ENCODE peak calls at places on chromosomes 2 and 18, in ten cellular contexts. One of them, this sample, is unnamed.

GRCh38 chr18:31610841-31611240 is 19.2 kb downstream of the TTR start:
- DNase-seq in mammary epithelial cell: no peak
- DNase-seq in activated CD4-positive, alpha-beta T cell treated with anti-CD3 and anti-CD28 coated beads, Interleukin-2, amount 50 U/mL, for 4 hours: no peak
- DNase-seq in upper lobe of right lung: no peak
- DNase-seq in iris pigment epithelial cell: peak; percentile 9
- DNase-seq in RKO: peak; percentile 9
- DNase-seq in brain microvascular endothelial cell: no peak
- DNase-seq in GM23248: peak; percentile 15
- DNase-seq in left colon: peak; percentile 38
- DNase-seq in tibial nerve: no peak
- DNase-seq in this sample: no peak

GRCh38 chr2:34242741-34243123 is 643.6 kb upstream of the FAM98A start:
- DNase-seq in mammary epithelial cell: no peak
- DNase-seq in activated CD4-positive, alpha-beta T cell treated with anti-CD3 and anti-CD28 coated beads, Interleukin-2, amount 50 U/mL, for 4 hours: no peak
- DNase-seq in upper lobe of right lung: no peak
- DNase-seq in iris pigment epithelial cell: no peak
- DNase-seq in RKO: no peak
- DNase-seq in brain microvascular endothelial cell: no peak
- DNase-seq in GM23248: no peak
- DNase-seq in left colon: peak; percentile 36
- DNase-seq in tibial nerve: no peak
- DNase-seq in this sample: no peak

GRCh38 chr2:197710424-197711042 is 5.4 kb downstream of the MARS2 start:
- DNase-seq in mammary epithelial cell: no peak
- DNase-seq in activated CD4-positive, alpha-beta T cell treated with anti-CD3 and anti-CD28 coated beads, Interleukin-2, amount 50 U/mL, for 4 hours: no peak
- DNase-seq in upper lobe of right lung: no peak
- DNase-seq in iris pigment epithelial cell: no peak
- DNase-seq in RKO: no peak
- DNase-seq in brain microvascular endothelial cell: no peak
- DNase-seq in GM23248: no peak
- DNase-seq in left colon: no peak
- DNase-seq in tibial nerve: no peak
- DNase-seq in this sample: no peak

GRCh38 chr2:19299032-19299431 is 59.4 kb downstream of the OSR1 start:
- DNase-seq in mammary epithelial cell: peak; percentile 4
- DNase-seq in activated CD4-positive, alpha-beta T cell treated with anti-CD3 and anti-CD28 coated beads, Interleukin-2, amount 50 U/mL, for 4 hours: no peak
- DNase-seq in upper lobe of right lung: no peak
- DNase-seq in iris pigment epithelial cell: peak; percentile 92
- DNase-seq in RKO: no peak
- DNase-seq in brain microvascular endothelial cell: no peak
- DNase-seq in GM23248: no peak
- DNase-seq in left colon: no peak
- DNase-seq in tibial nerve: no peak
- DNase-seq in this sample: no peak

GRCh38 chr2:190718652-190719526 is 70.0 kb downstream of the NAB1 start:
- DNase-seq in mammary epithelial cell: peak; percentile 94
- DNase-seq in activated CD4-positive, alpha-beta T cell treated with anti-CD3 and anti-CD28 coated beads, Interleukin-2, amount 50 U/mL, for 4 hours: peak; percentile 51
- DNase-seq in upper lobe of right lung: no peak
- DNase-seq in iris pigment epithelial cell: peak; percentile 84
- DNase-seq in RKO: peak; percentile 78
- DNase-seq in brain microvascular endothelial cell: peak; percentile 66
- DNase-seq in GM23248: peak; percentile 75
- DNase-seq in left colon: no peak
- DNase-seq in tibial nerve: no peak
- DNase-seq in this sample: peak; percentile 78

GRCh38 chr2:54015809-54016703 is 45.3 kb upstream of the PSME4 start:
- DNase-seq in mammary epithelial cell: peak; percentile 49
- DNase-seq in activated CD4-positive, alpha-beta T cell treated with anti-CD3 and anti-CD28 coated beads, Interleukin-2, amount 50 U/mL, for 4 hours: no peak
- DNase-seq in upper lobe of right lung: no peak
- DNase-seq in iris pigment epithelial cell: peak; percentile 76
- DNase-seq in RKO: peak; percentile 12
- DNase-seq in brain microvascular endothelial cell: peak; percentile 77
- DNase-seq in GM23248: peak; percentile 93
- DNase-seq in left colon: no peak
- DNase-seq in tibial nerve: no peak
- DNase-seq in this sample: no peak

GRCh38 chr18:31486165-31486564 is 11.8 kb upstream of the DSG2 start:
- DNase-seq in mammary epithelial cell: peak; percentile 83
- DNase-seq in activated CD4-positive, alpha-beta T cell treated with anti-CD3 and anti-CD28 coated beads, Interleukin-2, amount 50 U/mL, for 4 hours: no peak
- DNase-seq in upper lobe of right lung: no peak
- DNase-seq in iris pigment epithelial cell: no peak
- DNase-seq in RKO: no peak
- DNase-seq in brain microvascular endothelial cell: no peak
- DNase-seq in GM23248: no peak
- DNase-seq in left colon: no peak
- DNase-seq in tibial nerve: no peak
- DNase-seq in this sample: no peak

GRCh38 chr18:12308386-12309100 is 502 bp downstream of the TUBB6 start:
- DNase-seq in mammary epithelial cell: peak; percentile 79
- DNase-seq in activated CD4-positive, alpha-beta T cell treated with anti-CD3 and anti-CD28 coated beads, Interleukin-2, amount 50 U/mL, for 4 hours: no peak
- DNase-seq in upper lobe of right lung: peak; percentile 91
- DNase-seq in iris pigment epithelial cell: peak; percentile 91
- DNase-seq in RKO: peak; percentile 80
- DNase-seq in brain microvascular endothelial cell: peak; percentile 70
- DNase-seq in GM23248: peak; percentile 99
- DNase-seq in left colon: peak; percentile 72
- DNase-seq in tibial nerve: peak; percentile 69
- DNase-seq in this sample: peak; percentile 64

GRCh38 chr2:8605350-8606065 is 76.3 kb upstream of the ID2 start:
- DNase-seq in mammary epithelial cell: no peak
- DNase-seq in activated CD4-positive, alpha-beta T cell treated with anti-CD3 and anti-CD28 coated beads, Interleukin-2, amount 50 U/mL, for 4 hours: no peak
- DNase-seq in upper lobe of right lung: peak; percentile 10
- DNase-seq in iris pigment epithelial cell: peak; percentile 32
- DNase-seq in RKO: peak; percentile 25
- DNase-seq in brain microvascular endothelial cell: peak; percentile 63
- DNase-seq in GM23248: peak; percentile 72
- DNase-seq in left colon: no peak
- DNase-seq in tibial nerve: no peak
- DNase-seq in this sample: no peak

GRCh38 chr18:13500891-13501887 is 225.2 kb downstream of the FAM210A start:
- DNase-seq in mammary epithelial cell: peak; percentile 52
- DNase-seq in activated CD4-positive, alpha-beta T cell treated with anti-CD3 and anti-CD28 coated beads, Interleukin-2, amount 50 U/mL, for 4 hours: no peak
- DNase-seq in upper lobe of right lung: no peak
- DNase-seq in iris pigment epithelial cell: peak; percentile 85
- DNase-seq in RKO: no peak
- DNase-seq in brain microvascular endothelial cell: peak; percentile 33
- DNase-seq in GM23248: peak; percentile 76
- DNase-seq in left colon: peak; percentile 16
- DNase-seq in tibial nerve: peak; percentile 31
- DNase-seq in this sample: no peak

GRCh38 chr2:20223345-20224190 is 1.4 kb downstream of the SDC1 start:
- DNase-seq in mammary epithelial cell: no peak
- DNase-seq in activated CD4-positive, alpha-beta T cell treated with anti-CD3 and anti-CD28 coated beads, Interleukin-2, amount 50 U/mL, for 4 hours: no peak
- DNase-seq in upper lobe of right lung: peak; percentile 76
- DNase-seq in iris pigment epithelial cell: peak; percentile 58
- DNase-seq in RKO: peak; percentile 80
- DNase-seq in brain microvascular endothelial cell: no peak
- DNase-seq in GM23248: peak; percentile 79
- DNase-seq in left colon: peak; percentile 52
- DNase-seq in tibial nerve: no peak
- DNase-seq in this sample: peak; percentile 11

GRCh38 chr2:169727065-169727464 is 6.6 kb upstream of the KLHL23 start:
- DNase-seq in mammary epithelial cell: no peak
- DNase-seq in activated CD4-positive, alpha-beta T cell treated with anti-CD3 and anti-CD28 coated beads, Interleukin-2, amount 50 U/mL, for 4 hours: no peak
- DNase-seq in upper lobe of right lung: no peak
- DNase-seq in iris pigment epithelial cell: no peak
- DNase-seq in RKO: no peak
- DNase-seq in brain microvascular endothelial cell: no peak
- DNase-seq in GM23248: no peak
- DNase-seq in left colon: no peak
- DNase-seq in tibial nerve: no peak
- DNase-seq in this sample: no peak

GRCh38 chr2:202185816-202186221 is 52.6 kb downstream of the SUMO1 start:
- DNase-seq in mammary epithelial cell: peak; percentile 46
- DNase-seq in activated CD4-positive, alpha-beta T cell treated with anti-CD3 and anti-CD28 coated beads, Interleukin-2, amount 50 U/mL, for 4 hours: no peak
- DNase-seq in upper lobe of right lung: no peak
- DNase-seq in iris pigment epithelial cell: peak; percentile 63
- DNase-seq in RKO: no peak
- DNase-seq in brain microvascular endothelial cell: peak; percentile 33
- DNase-seq in GM23248: peak; percentile 54
- DNase-seq in left colon: no peak
- DNase-seq in tibial nerve: no peak
- DNase-seq in this sample: no peak

GRCh38 chr2:200592414-200593075 is 6.7 kb downstream of the AOX1 start:
- DNase-seq in mammary epithelial cell: no peak
- DNase-seq in activated CD4-positive, alpha-beta T cell treated with anti-CD3 and anti-CD28 coated beads, Interleukin-2, amount 50 U/mL, for 4 hours: no peak
- DNase-seq in upper lobe of right lung: no peak
- DNase-seq in iris pigment epithelial cell: peak; percentile 70
- DNase-seq in RKO: peak; percentile 27
- DNase-seq in brain microvascular endothelial cell: peak; percentile 37
- DNase-seq in GM23248: peak; percentile 38
- DNase-seq in left colon: no peak
- DNase-seq in tibial nerve: no peak
- DNase-seq in this sample: no peak

GRCh38 chr2:20514596-20515269 is 67.9 kb downstream of the RHOB start:
- DNase-seq in mammary epithelial cell: peak; percentile 95
- DNase-seq in activated CD4-positive, alpha-beta T cell treated with anti-CD3 and anti-CD28 coated beads, Interleukin-2, amount 50 U/mL, for 4 hours: no peak
- DNase-seq in upper lobe of right lung: no peak
- DNase-seq in iris pigment epithelial cell: peak; percentile 99
- DNase-seq in RKO: peak; percentile 91
- DNase-seq in brain microvascular endothelial cell: peak; percentile 98
- DNase-seq in GM23248: peak; percentile 98
- DNase-seq in left colon: no peak
- DNase-seq in tibial nerve: no peak
- DNase-seq in this sample: no peak

GRCh38 chr2:226903179-226903578 is 67.3 kb downstream of the RHBDD1 start:
- DNase-seq in mammary epithelial cell: peak; percentile 75
- DNase-seq in activated CD4-positive, alpha-beta T cell treated with anti-CD3 and anti-CD28 coated beads, Interleukin-2, amount 50 U/mL, for 4 hours: no peak
- DNase-seq in upper lobe of right lung: no peak
- DNase-seq in iris pigment epithelial cell: peak; percentile 96
- DNase-seq in RKO: peak; percentile 78
- DNase-seq in brain microvascular endothelial cell: peak; percentile 88
- DNase-seq in GM23248: peak; percentile 94
- DNase-seq in left colon: no peak
- DNase-seq in tibial nerve: no peak
- DNase-seq in this sample: no peak

GRCh38 chr18:58813821-58814220 is 50.9 kb upstream of the ZNF532 start:
- DNase-seq in mammary epithelial cell: no peak
- DNase-seq in activated CD4-positive, alpha-beta T cell treated with anti-CD3 and anti-CD28 coated beads, Interleukin-2, amount 50 U/mL, for 4 hours: no peak
- DNase-seq in upper lobe of right lung: no peak
- DNase-seq in iris pigment epithelial cell: no peak
- DNase-seq in RKO: no peak
- DNase-seq in brain microvascular endothelial cell: no peak
- DNase-seq in GM23248: no peak
- DNase-seq in left colon: no peak
- DNase-seq in tibial nerve: no peak
- DNase-seq in this sample: no peak

GRCh38 chr18:1483386-1483785 is 578.7 kb downstream of the ADCYAP1 start:
- DNase-seq in mammary epithelial cell: no peak
- DNase-seq in activated CD4-positive, alpha-beta T cell treated with anti-CD3 and anti-CD28 coated beads, Interleukin-2, amount 50 U/mL, for 4 hours: no peak
- DNase-seq in upper lobe of right lung: no peak
- DNase-seq in iris pigment epithelial cell: peak; percentile 1
- DNase-seq in RKO: peak; percentile 14
- DNase-seq in brain microvascular endothelial cell: no peak
- DNase-seq in GM23248: no peak
- DNase-seq in left colon: no peak
- DNase-seq in tibial nerve: no peak
- DNase-seq in this sample: no peak

This sample was measured in stimulated activated naive B cell treated with anti-CD40 and anti-IgM and Interleukin-4, amounts not matched to agents 10 μg/mL and 1 μg/mL and 100 μg/mL, for 72 hours.